ENCODE peak calls at places on chromosomes 5 and 9, in five cellular contexts. One of them, this sample, is unnamed.

GRCh38 chr5:93585753-93586385 is 2.8 kb downstream of the NR2F1 start:
- DNase-seq in HCT116: no peak
- DNase-seq in SK-N-SH: peak
- DNase-seq in body of pancreas: no peak
- DNase-seq in prostate gland: no peak
- DNase-seq in this sample: no peak

GRCh38 chr9:125409637-125410521 is 148.3 kb downstream of the GAPVD1 start:
- DNase-seq in HCT116: peak
- DNase-seq in SK-N-SH: peak
- DNase-seq in body of pancreas: no peak
- DNase-seq in prostate gland: no peak
- DNase-seq in this sample: peak

GRCh38 chr9:106888992-106889631 is 26.1 kb downstream of the ZNF462 start:
- DNase-seq in HCT116: no peak
- DNase-seq in SK-N-SH: no peak
- DNase-seq in body of pancreas: no peak
- DNase-seq in prostate gland: no peak
- DNase-seq in this sample: no peak

GRCh38 chr5:127228540-127229184 is 61.9 kb upstream of the MEGF10 start:
- DNase-seq in HCT116: no peak
- DNase-seq in SK-N-SH: peak
- DNase-seq in body of pancreas: no peak
- DNase-seq in prostate gland: no peak
- DNase-seq in this sample: peak

GRCh38 chr5:671459-672328 is 21.5 kb downstream of the TPPP start:
- DNase-seq in HCT116: no peak
- DNase-seq in SK-N-SH: peak
- DNase-seq in body of pancreas: peak
- DNase-seq in prostate gland: peak
- DNase-seq in this sample: peak

GRCh38 chr9:107557236-107557990 is 67.8 kb upstream of the KLF4 start:
- DNase-seq in HCT116: peak
- DNase-seq in SK-N-SH: no peak
- DNase-seq in body of pancreas: no peak
- DNase-seq in prostate gland: no peak
- DNase-seq in this sample: no peak

GRCh38 chr5:636951-637350 is 24.8 kb downstream of the CEP72 start:
- DNase-seq in HCT116: no peak
- DNase-seq in SK-N-SH: no peak
- DNase-seq in body of pancreas: no peak
- DNase-seq in prostate gland: no peak
- DNase-seq in this sample: no peak

GRCh38 chr9:14961372-14962068 is 51.3 kb upstream of the FREM1 start:
- DNase-seq in HCT116: no peak
- DNase-seq in SK-N-SH: no peak
- DNase-seq in body of pancreas: peak
- DNase-seq in prostate gland: no peak
- DNase-seq in this sample: peak

GRCh38 chr5:160480652-160481051 is 59.0 kb downstream of the PTTG1 start:
- DNase-seq in HCT116: no peak
- DNase-seq in SK-N-SH: no peak
- DNase-seq in body of pancreas: no peak
- DNase-seq in prostate gland: no peak
- DNase-seq in this sample: no peak

GRCh38 chr9:119963798-119964372 is 594.6 kb upstream of the BRINP1 start:
- DNase-seq in HCT116: peak
- DNase-seq in SK-N-SH: peak
- DNase-seq in body of pancreas: no peak
- DNase-seq in prostate gland: no peak
- DNase-seq in this sample: peak

GRCh38 chr9:6552033-6552737 is 93.3 kb downstream of the GLDC start:
- DNase-seq in HCT116: no peak
- DNase-seq in SK-N-SH: peak
- DNase-seq in body of pancreas: no peak
- DNase-seq in prostate gland: no peak
- DNase-seq in this sample: no peak

DNA sequence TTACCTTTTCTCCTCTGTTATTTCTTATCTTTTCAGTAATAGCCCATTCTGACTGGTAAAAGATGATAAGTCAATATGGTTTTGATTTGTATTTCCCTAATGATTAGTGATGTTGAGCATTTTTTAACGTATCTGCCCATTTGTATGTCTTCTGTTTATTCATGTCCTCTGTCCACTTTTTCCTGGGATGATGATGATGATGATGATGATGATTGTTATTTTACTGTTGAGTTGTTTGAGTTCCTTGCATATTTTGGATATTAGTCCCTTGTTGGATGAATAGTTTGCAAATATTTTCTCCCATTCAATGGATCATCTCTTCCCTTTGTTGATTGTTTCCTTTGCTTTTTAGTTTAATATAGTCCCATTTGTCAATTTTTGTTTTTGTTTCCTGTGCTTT is 27.0 kb downstream of the UTP15 start:
- DNase-seq in HCT116: no peak
- DNase-seq in SK-N-SH: no peak
- DNase-seq in body of pancreas: no peak
- DNase-seq in prostate gland: no peak
- DNase-seq in this sample: no peak
- H3K27ac ChIP-seq in HCT116: no peak
- H3K27ac ChIP-seq in SK-N-SH: peak
- H3K27ac ChIP-seq in body of pancreas: no peak
- H3K27ac ChIP-seq in prostate gland: no peak
- H3K27ac ChIP-seq in this sample: no peak

GRCh38 chr9:70229026-70229425 is 29.8 kb upstream of the SMC5 start:
- DNase-seq in HCT116: no peak
- DNase-seq in SK-N-SH: no peak
- DNase-seq in body of pancreas: no peak
- DNase-seq in prostate gland: no peak
- DNase-seq in this sample: no peak
- H3K27ac ChIP-seq in HCT116: no peak
- H3K27ac ChIP-seq in SK-N-SH: no peak
- H3K27ac ChIP-seq in body of pancreas: no peak
- H3K27ac ChIP-seq in prostate gland: no peak
- H3K27ac ChIP-seq in this sample: no peak

GRCh38 chr5:141475625-141476131 is at the start of gene PCDHGC3:
- DNase-seq in HCT116: no peak
- DNase-seq in SK-N-SH: peak
- DNase-seq in body of pancreas: peak
- DNase-seq in prostate gland: peak
- DNase-seq in this sample: peak
- H3K27ac ChIP-seq in HCT116: no peak
- H3K27ac ChIP-seq in SK-N-SH: peak
- H3K27ac ChIP-seq in body of pancreas: peak
- H3K27ac ChIP-seq in prostate gland: peak
- H3K27ac ChIP-seq in this sample: no peak

GRCh38 chr9:110769667-110770066 is 101.1 kb downstream of the MUSK start:
- DNase-seq in HCT116: no peak
- DNase-seq in SK-N-SH: no peak
- DNase-seq in body of pancreas: no peak
- DNase-seq in prostate gland: no peak
- DNase-seq in this sample: no peak
- H3K27ac ChIP-seq in HCT116: no peak
- H3K27ac ChIP-seq in SK-N-SH: no peak
- H3K27ac ChIP-seq in body of pancreas: no peak
- H3K27ac ChIP-seq in prostate gland: no peak
- H3K27ac ChIP-seq in this sample: no peak

GRCh38 chr5:14256026-14256690 is 113.0 kb downstream of the TRIO start:
- DNase-seq in HCT116: no peak
- DNase-seq in SK-N-SH: no peak
- DNase-seq in body of pancreas: no peak
- DNase-seq in prostate gland: no peak
- DNase-seq in this sample: no peak

GRCh38 chr5:14254686-14255085 is 111.5 kb downstream of the TRIO start:
- DNase-seq in HCT116: no peak
- DNase-seq in SK-N-SH: no peak
- DNase-seq in body of pancreas: no peak
- DNase-seq in prostate gland: no peak
- DNase-seq in this sample: no peak

GRCh38 chr5:14257995-14258403 is 114.9 kb downstream of the TRIO start:
- DNase-seq in HCT116: no peak
- DNase-seq in SK-N-SH: no peak
- DNase-seq in body of pancreas: no peak
- DNase-seq in prostate gland: no peak
- DNase-seq in this sample: no peak

GRCh38 chr5:14258840-14259239 is 115.7 kb downstream of the TRIO start:
- DNase-seq in HCT116: no peak
- DNase-seq in SK-N-SH: no peak
- DNase-seq in body of pancreas: no peak
- DNase-seq in prostate gland: no peak
- DNase-seq in this sample: peak

DNA sequence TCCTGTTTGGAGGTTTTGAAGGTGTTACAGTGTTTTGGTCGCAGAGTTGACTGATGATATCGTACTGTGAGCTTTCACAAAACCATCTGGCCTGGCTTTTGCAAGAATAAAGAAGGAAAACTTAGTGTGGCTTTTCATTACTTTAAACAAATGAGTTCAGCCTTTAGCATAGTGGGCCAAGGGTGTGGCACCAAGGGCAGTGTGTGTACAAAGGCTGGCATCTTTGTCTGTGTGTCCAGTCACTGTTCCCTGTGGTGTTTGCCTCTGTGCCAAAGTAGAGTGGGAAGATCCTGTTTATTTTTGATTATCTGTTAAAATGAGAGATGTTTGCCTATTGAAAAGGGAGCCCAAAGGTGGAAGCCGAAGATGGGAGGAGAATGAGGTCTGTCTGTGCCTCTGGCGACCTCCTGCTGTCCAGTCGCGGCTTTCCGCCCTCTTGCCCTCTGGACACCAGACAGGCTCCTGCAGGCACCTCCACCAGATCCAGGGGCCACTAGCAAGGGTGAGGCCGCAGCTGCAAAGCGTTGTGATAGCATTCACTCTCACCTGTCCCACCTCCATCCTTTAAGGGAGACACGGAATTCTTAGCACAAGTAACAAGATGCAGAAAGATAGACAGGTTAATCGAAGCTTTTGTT is 113.7 kb downstream of the TRIO start:
- DNase-seq in HCT116: no peak
- DNase-seq in SK-N-SH: no peak
- DNase-seq in body of pancreas: no peak
- DNase-seq in prostate gland: peak
- DNase-seq in this sample: no peak
- H3K27ac ChIP-seq in HCT116: no peak
- H3K27ac ChIP-seq in SK-N-SH: no peak
- H3K27ac ChIP-seq in body of pancreas: no peak
- H3K27ac ChIP-seq in prostate gland: peak
- H3K27ac ChIP-seq in this sample: no peak

DNA sequence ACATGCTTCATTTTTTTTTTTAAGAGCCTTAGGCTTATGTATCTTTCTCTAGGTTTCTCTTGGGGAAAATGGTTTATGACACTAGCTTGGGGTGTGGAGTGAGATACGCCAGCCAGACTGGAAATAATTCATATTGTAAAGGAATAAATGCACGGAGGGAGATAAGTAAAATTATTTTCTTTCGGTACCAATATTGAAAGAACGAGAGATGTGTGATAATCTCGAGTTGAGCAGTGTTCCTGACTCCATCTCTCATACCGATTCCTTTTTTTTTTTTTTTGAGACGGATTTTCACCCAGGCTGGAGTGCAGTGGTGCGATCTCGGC is 1.3 kb downstream of the KIF2A start:
- DNase-seq in HCT116: no peak
- DNase-seq in SK-N-SH: no peak
- DNase-seq in body of pancreas: no peak
- DNase-seq in prostate gland: no peak
- DNase-seq in this sample: no peak
- H3K27ac ChIP-seq in HCT116: peak
- H3K27ac ChIP-seq in SK-N-SH: peak
- H3K27ac ChIP-seq in body of pancreas: peak
- H3K27ac ChIP-seq in prostate gland: peak
- H3K27ac ChIP-seq in this sample: peak

GRCh38 chr5:139443766-139444473 is 4.6 kb upstream of the DNAJC18 start:
- DNase-seq in HCT116: no peak
- DNase-seq in SK-N-SH: peak
- DNase-seq in body of pancreas: no peak
- DNase-seq in prostate gland: no peak
- DNase-seq in this sample: no peak
- H3K27ac ChIP-seq in HCT116: no peak
- H3K27ac ChIP-seq in SK-N-SH: peak
- H3K27ac ChIP-seq in body of pancreas: no peak
- H3K27ac ChIP-seq in prostate gland: no peak
- H3K27ac ChIP-seq in this sample: no peak

GRCh38 chr5:154365823-154366222 is 80.0 kb upstream of the SAP30L start:
- DNase-seq in HCT116: no peak
- DNase-seq in SK-N-SH: no peak
- DNase-seq in body of pancreas: no peak
- DNase-seq in prostate gland: no peak
- DNase-seq in this sample: no peak
- H3K27ac ChIP-seq in HCT116: no peak
- H3K27ac ChIP-seq in SK-N-SH: peak
- H3K27ac ChIP-seq in body of pancreas: no peak
- H3K27ac ChIP-seq in prostate gland: no peak
- H3K27ac ChIP-seq in this sample: no peak